ENCODE peak calls at places on chromosomes 1 and 21, in four cellular contexts. One of them, this sample, is unnamed.

GRCh38 chr1:103180660-103181059 is 72.3 kb upstream of the COL11A1 start:
- DNase-seq in HCT116: no peak
- DNase-seq in H1: no peak
- DNase-seq in HepG2: no peak
- DNase-seq in this sample: no peak

GRCh38 chr21:23936224-23936623 is 1671.1 kb downstream of the MRPL39 start:
- DNase-seq in HepG2: no peak
- DNase-seq in H1: peak
- DNase-seq in HCT116: no peak
- DNase-seq in this sample: peak

GRCh38 chr1:32816676-32817158 is 441 bp downstream of the YARS1 start:
- DNase-seq in H1: no peak
- DNase-seq in HCT116: no peak
- DNase-seq in HepG2: peak
- DNase-seq in this sample: peak

GRCh38 chr1:25861316-25862286 is 2.3 kb upstream of the AUNIP start:
- DNase-seq in HepG2: peak
- DNase-seq in H1: no peak
- DNase-seq in HCT116: peak
- DNase-seq in this sample: peak

GRCh38 chr1:182235952-182236650 is 155.5 kb downstream of the GLUL start:
- DNase-seq in HepG2: no peak
- DNase-seq in H1: no peak
- DNase-seq in HCT116: peak
- DNase-seq in this sample: peak

GRCh38 chr1:224727851-224728250 is 111.7 kb downstream of the CNIH3 start:
- DNase-seq in HCT116: no peak
- DNase-seq in HepG2: no peak
- DNase-seq in H1: no peak
- DNase-seq in this sample: no peak

GRCh38 chr1:53373246-53373645 is 45.4 kb upstream of the LRP8 start:
- DNase-seq in HCT116: no peak
- DNase-seq in HepG2: no peak
- DNase-seq in H1: no peak
- DNase-seq in this sample: no peak

GRCh38 chr21:42389449-42389835 is 6.4 kb downstream of the TMPRSS3 start:
- DNase-seq in HepG2: peak
- DNase-seq in HCT116: no peak
- DNase-seq in H1: no peak
- DNase-seq in this sample: no peak

GRCh38 chr21:40015818-40016217 is 148.6 kb downstream of the PCP4 start:
- DNase-seq in H1: peak
- DNase-seq in HepG2: no peak
- DNase-seq in HCT116: no peak
- DNase-seq in this sample: no peak

GRCh38 chr21:40016667-40017066 is 149.4 kb downstream of the PCP4 start:
- DNase-seq in H1: peak
- DNase-seq in HCT116: no peak
- DNase-seq in HepG2: no peak
- DNase-seq in this sample: no peak

GRCh38 chr21:40016234-40016633 is 149.0 kb downstream of the PCP4 start:
- DNase-seq in HCT116: no peak
- DNase-seq in H1: no peak
- DNase-seq in HepG2: no peak
- DNase-seq in this sample: no peak

GRCh38 chr21:40020651-40021050 is 153.4 kb downstream of the PCP4 start:
- DNase-seq in HepG2: no peak
- DNase-seq in HCT116: no peak
- DNase-seq in H1: no peak
- DNase-seq in this sample: no peak

GRCh38 chr21:40019076-40019475 is 151.8 kb downstream of the PCP4 start:
- DNase-seq in HCT116: no peak
- DNase-seq in H1: no peak
- DNase-seq in HepG2: no peak
- DNase-seq in this sample: no peak
- H3K4me3 ChIP-seq in HCT116: no peak
- H3K4me3 ChIP-seq in H1: no peak
- H3K4me3 ChIP-seq in HepG2: no peak
- H3K4me3 ChIP-seq in this sample: no peak

GRCh38 chr1:46605242-46605641 is 1.2 kb upstream of the MKNK1 start:
- DNase-seq in HCT116: no peak
- DNase-seq in HepG2: no peak
- DNase-seq in H1: no peak
- DNase-seq in this sample: peak

GRCh38 chr1:46601257-46602007 is 2.6 kb downstream of the MKNK1 start:
- DNase-seq in H1: no peak
- DNase-seq in HCT116: no peak
- DNase-seq in HepG2: no peak
- DNase-seq in this sample: no peak

GRCh38 chr1:46606255-46606965 is 2.3 kb upstream of the MKNK1 start:
- DNase-seq in HepG2: no peak
- DNase-seq in H1: no peak
- DNase-seq in HCT116: no peak
- DNase-seq in this sample: no peak

GRCh38 chr1:46603858-46604549 is at the start of gene MKNK1:
- DNase-seq in HepG2: peak
- DNase-seq in H1: peak
- DNase-seq in HCT116: peak
- DNase-seq in this sample: peak

GRCh38 chr1:46603481-46603857 is 599 bp downstream of the MKNK1 start:
- DNase-seq in HCT116: no peak
- DNase-seq in H1: no peak
- DNase-seq in HepG2: no peak
- DNase-seq in this sample: no peak
- TF ChIP-seq MAX in HCT116: no peak
- TF ChIP-seq MAX in H1: no peak
- TF ChIP-seq MAX in HepG2: no peak
- TF ChIP-seq MAX in this sample: no peak

GRCh38 chr1:61295818-61296537 is 213.6 kb downstream of the NFIA start:
- DNase-seq in HepG2: no peak
- DNase-seq in H1: no peak
- DNase-seq in HCT116: no peak
- DNase-seq in this sample: no peak

GRCh38 chr1:61299468-61299867 is 217.1 kb downstream of the NFIA start:
- DNase-seq in HCT116: no peak
- DNase-seq in H1: no peak
- DNase-seq in HepG2: peak
- DNase-seq in this sample: no peak

GRCh38 chr1:61297887-61298286 is 215.5 kb downstream of the NFIA start:
- DNase-seq in HCT116: no peak
- DNase-seq in H1: no peak
- DNase-seq in HepG2: no peak
- DNase-seq in this sample: no peak

GRCh38 chr1:61301824-61302652 is 219.7 kb downstream of the NFIA start:
- DNase-seq in HCT116: no peak
- DNase-seq in HepG2: peak
- DNase-seq in H1: no peak
- DNase-seq in this sample: no peak

DNA sequence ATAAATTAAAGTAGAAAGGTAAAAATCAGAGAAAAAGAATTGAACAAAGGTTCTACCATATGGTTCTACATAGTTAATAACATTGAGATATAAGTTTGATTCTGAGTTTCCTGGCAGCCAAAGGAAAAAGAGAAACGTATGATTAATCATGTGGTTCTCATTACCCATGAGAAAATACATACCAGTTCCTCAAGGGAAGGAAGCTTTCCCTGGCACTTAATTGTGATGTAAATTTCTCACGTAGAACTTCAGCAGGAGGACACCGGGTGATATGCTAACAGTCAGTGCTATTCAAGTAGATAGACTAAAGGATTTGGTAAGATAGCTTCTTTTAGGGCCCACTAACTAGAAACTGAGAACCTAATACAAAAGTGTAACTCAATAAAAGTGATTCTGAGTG is 218.5 kb downstream of the NFIA start:
- DNase-seq in HCT116: no peak
- DNase-seq in HepG2: no peak
- DNase-seq in H1: no peak
- DNase-seq in this sample: no peak
- TF ChIP-seq CTCF in HCT116: no peak
- TF ChIP-seq CTCF in HepG2: no peak
- TF ChIP-seq CTCF in H1: no peak
- TF ChIP-seq CTCF in this sample: no peak

GRCh38 chr1:226355679-226356583 is 47.0 kb upstream of the LIN9 start:
- DNase-seq in HCT116: no peak
- DNase-seq in H1: no peak
- DNase-seq in HepG2: no peak
- DNase-seq in this sample: no peak

GRCh38 chr1:226360106-226360746 is 47.7 kb downstream of the PARP1 start:
- DNase-seq in H1: no peak
- DNase-seq in HCT116: no peak
- DNase-seq in HepG2: no peak
- DNase-seq in this sample: no peak

GRCh38 chr1:226353698-226354525 is 44.9 kb upstream of the LIN9 start:
- DNase-seq in HCT116: no peak
- DNase-seq in HepG2: no peak
- DNase-seq in H1: no peak
- DNase-seq in this sample: no peak

GRCh38 chr1:226355016-226355415 is 46.1 kb upstream of the LIN9 start:
- DNase-seq in H1: no peak
- DNase-seq in HepG2: no peak
- DNase-seq in HCT116: no peak
- DNase-seq in this sample: no peak

GRCh38 chr1:226357416-226357815 is 48.5 kb upstream of the LIN9 start:
- DNase-seq in HCT116: no peak
- DNase-seq in H1: no peak
- DNase-seq in HepG2: no peak
- DNase-seq in this sample: no peak
- H3K4me3 ChIP-seq in HCT116: no peak
- H3K4me3 ChIP-seq in H1: no peak
- H3K4me3 ChIP-seq in HepG2: no peak
- H3K4me3 ChIP-seq in this sample: no peak

GRCh38 chr1:208288495-208288894 is 44.3 kb upstream of the PLXNA2 start:
- DNase-seq in HepG2: no peak
- DNase-seq in H1: no peak
- DNase-seq in HCT116: no peak
- DNase-seq in this sample: no peak
- TF ChIP-seq MAX in HepG2: no peak
- TF ChIP-seq MAX in H1: no peak
- TF ChIP-seq MAX in HCT116: no peak
- TF ChIP-seq MAX in this sample: no peak

GRCh38 chr1:28985427-28985826 is 71.1 kb downstream of the EPB41 start:
- DNase-seq in H1: no peak
- DNase-seq in HepG2: no peak
- DNase-seq in HCT116: no peak
- DNase-seq in this sample: no peak

GRCh38 chr1:28982198-28982597 is 67.8 kb downstream of the EPB41 start:
- DNase-seq in H1: no peak
- DNase-seq in HepG2: peak
- DNase-seq in HCT116: no peak
- DNase-seq in this sample: no peak

GRCh38 chr1:28984311-28984684 is 69.9 kb downstream of the EPB41 start:
- DNase-seq in HCT116: no peak
- DNase-seq in HepG2: no peak
- DNase-seq in H1: no peak
- DNase-seq in this sample: no peak

GRCh38 chr1:28983091-28983490 is 68.7 kb downstream of the EPB41 start:
- DNase-seq in HCT116: no peak
- DNase-seq in H1: no peak
- DNase-seq in HepG2: no peak
- DNase-seq in this sample: no peak

DNA sequence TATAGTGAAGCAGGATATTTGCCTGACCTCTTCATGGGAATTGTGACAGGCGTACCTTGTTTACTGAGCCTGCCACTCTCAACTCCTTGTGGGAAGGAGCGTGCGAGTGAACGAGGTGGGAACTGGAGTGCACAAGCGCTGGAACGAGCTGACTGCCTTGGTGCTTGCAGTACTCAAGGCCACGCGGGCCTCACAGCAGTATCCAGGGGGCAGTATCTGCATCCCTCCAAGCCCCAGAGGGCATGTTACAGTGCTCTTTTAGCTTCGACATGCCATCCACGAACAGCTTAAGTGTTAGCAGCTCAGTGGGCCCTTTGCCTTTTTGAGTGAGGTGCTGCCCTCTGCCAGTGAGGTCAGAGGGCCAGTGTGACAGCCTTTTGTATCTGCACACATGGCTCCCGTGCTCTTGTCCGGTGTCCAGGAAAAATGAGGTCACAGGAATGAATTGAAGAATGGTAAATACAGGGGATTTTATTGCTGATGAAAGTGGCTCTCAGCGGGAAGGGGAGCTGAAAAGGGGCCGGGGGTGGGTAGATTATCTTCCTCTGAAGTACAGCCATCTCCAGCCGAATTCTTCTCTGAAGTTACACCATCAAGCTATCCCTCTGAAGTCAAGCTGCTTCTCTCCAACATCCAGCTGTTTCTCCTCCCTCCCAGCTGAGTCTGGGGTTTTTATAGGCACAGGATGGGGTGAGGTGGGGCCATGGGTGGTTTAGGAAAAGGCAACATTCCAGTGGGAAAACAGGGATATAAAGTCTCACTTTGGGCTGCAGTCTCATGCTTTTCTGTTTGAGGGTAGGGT is 69.3 kb downstream of the EPB41 start:
- DNase-seq in HCT116: no peak
- DNase-seq in HepG2: peak
- DNase-seq in H1: peak
- DNase-seq in this sample: no peak
- TF ChIP-seq CTCF in HCT116: peak
- TF ChIP-seq CTCF in HepG2: peak
- TF ChIP-seq CTCF in H1: peak
- TF ChIP-seq CTCF in this sample: no peak

GRCh38 chr1:217924924-217925323 is 293.8 kb downstream of the SPATA17 start:
- DNase-seq in H1: no peak
- DNase-seq in HepG2: no peak
- DNase-seq in HCT116: no peak
- DNase-seq in this sample: no peak
- H3K4me3 ChIP-seq in H1: no peak
- H3K4me3 ChIP-seq in HepG2: no peak
- H3K4me3 ChIP-seq in HCT116: no peak
- H3K4me3 ChIP-seq in this sample: no peak

GRCh38 chr21:17514124-17514481 is 1.3 kb downstream of the CXADR start:
- DNase-seq in HepG2: peak
- DNase-seq in H1: no peak
- DNase-seq in HCT116: no peak
- DNase-seq in this sample: no peak

GRCh38 chr21:17512245-17513213 is at the start of gene CXADR:
- DNase-seq in HepG2: peak
- DNase-seq in H1: peak
- DNase-seq in HCT116: peak
- DNase-seq in this sample: no peak

GRCh38 chr21:17519208-17519738 is 6.4 kb downstream of the CXADR start:
- DNase-seq in HCT116: no peak
- DNase-seq in H1: no peak
- DNase-seq in HepG2: no peak
- DNase-seq in this sample: no peak

GRCh38 chr21:17513214-17514123 is 626 bp downstream of the CXADR start:
- DNase-seq in HCT116: no peak
- DNase-seq in HepG2: peak
- DNase-seq in H1: peak
- DNase-seq in this sample: no peak
- TF ChIP-seq MAX in HCT116: no peak
- TF ChIP-seq MAX in HepG2: no peak
- TF ChIP-seq MAX in H1: no peak
- TF ChIP-seq MAX in this sample: no peak